ENCODE peak calls at places on chromosomes 13 and 19, in seven cellular contexts. One of them, this sample, is unnamed.

GRCh38 chr13:44243198-44243852 is 130.3 kb upstream of the SERP2 start:
- DNase-seq in fibroblast of lung: peak; percentile 96
- DNase-seq in ovary: no peak
- DNase-seq in fibroblast of the aortic adventitia: peak; percentile 57
- DNase-seq in AG10803: peak; percentile 55
- DNase-seq in fibroblast of mammary gland: peak; percentile 90
- DNase-seq in HFFc6: peak; percentile 3
- DNase-seq in this sample: no peak

GRCh38 chr19:29118384-29118783 is 94.6 kb downstream of the UQCRFS1 start:
- DNase-seq in fibroblast of lung: no peak
- DNase-seq in ovary: no peak
- DNase-seq in fibroblast of the aortic adventitia: no peak
- DNase-seq in AG10803: no peak
- DNase-seq in fibroblast of mammary gland: no peak
- DNase-seq in HFFc6: no peak
- DNase-seq in this sample: no peak

GRCh38 chr13:43377955-43378354 is 354.6 kb downstream of the DNAJC15 start:
- DNase-seq in fibroblast of lung: peak; percentile 90
- DNase-seq in ovary: no peak
- DNase-seq in fibroblast of the aortic adventitia: peak; percentile 93
- DNase-seq in AG10803: no peak
- DNase-seq in fibroblast of mammary gland: peak; percentile 70
- DNase-seq in HFFc6: no peak
- DNase-seq in this sample: no peak

GRCh38 chr19:16040642-16041041 is 35.7 kb upstream of the TPM4 start:
- DNase-seq in fibroblast of lung: no peak
- DNase-seq in ovary: no peak
- DNase-seq in fibroblast of the aortic adventitia: no peak
- DNase-seq in AG10803: peak; percentile 71
- DNase-seq in fibroblast of mammary gland: peak; percentile 36
- DNase-seq in HFFc6: no peak
- DNase-seq in this sample: no peak

GRCh38 chr19:35545855-35546381 is 492 bp downstream of the TMEM147 start:
- DNase-seq in fibroblast of lung: peak; percentile 18
- DNase-seq in ovary: peak; percentile 26
- DNase-seq in fibroblast of the aortic adventitia: no peak
- DNase-seq in AG10803: no peak
- DNase-seq in fibroblast of mammary gland: no peak
- DNase-seq in HFFc6: no peak
- DNase-seq in this sample: no peak

GRCh38 chr19:58037927-58038687 is 4.3 kb downstream of the ZSCAN1 start:
- DNase-seq in fibroblast of lung: no peak
- DNase-seq in ovary: peak; percentile 35
- DNase-seq in fibroblast of the aortic adventitia: no peak
- DNase-seq in AG10803: no peak
- DNase-seq in fibroblast of mammary gland: no peak
- DNase-seq in HFFc6: no peak
- DNase-seq in this sample: no peak

GRCh38 chr13:94595006-94595942 is 678 bp downstream of the TGDS start:
- DNase-seq in fibroblast of lung: peak; percentile 23
- DNase-seq in ovary: peak; percentile 9
- DNase-seq in fibroblast of the aortic adventitia: peak; percentile 28
- DNase-seq in AG10803: peak; percentile 17
- DNase-seq in fibroblast of mammary gland: peak; percentile 26
- DNase-seq in HFFc6: no peak
- DNase-seq in this sample: no peak

GRCh38 chr13:59750860-59751259 is 412.9 kb downstream of the DIAPH3 start:
- DNase-seq in fibroblast of lung: peak; percentile 86
- DNase-seq in ovary: no peak
- DNase-seq in fibroblast of the aortic adventitia: peak; percentile 53
- DNase-seq in AG10803: peak; percentile 89
- DNase-seq in fibroblast of mammary gland: peak; percentile 37
- DNase-seq in HFFc6: peak; percentile 65
- DNase-seq in this sample: peak; percentile 75

GRCh38 chr13:111901301-111901905 is 165.5 kb upstream of the SOX1 start:
- DNase-seq in fibroblast of lung: no peak
- DNase-seq in ovary: no peak
- DNase-seq in fibroblast of the aortic adventitia: no peak
- DNase-seq in AG10803: no peak
- DNase-seq in fibroblast of mammary gland: no peak
- DNase-seq in HFFc6: no peak
- DNase-seq in this sample: no peak

GRCh38 chr13:109105899-109106298 is 476.5 kb downstream of the MYO16 start:
- DNase-seq in fibroblast of lung: no peak
- DNase-seq in ovary: no peak
- DNase-seq in fibroblast of the aortic adventitia: no peak
- DNase-seq in AG10803: no peak
- DNase-seq in fibroblast of mammary gland: peak; percentile 38
- DNase-seq in HFFc6: no peak
- DNase-seq in this sample: no peak

DNA sequence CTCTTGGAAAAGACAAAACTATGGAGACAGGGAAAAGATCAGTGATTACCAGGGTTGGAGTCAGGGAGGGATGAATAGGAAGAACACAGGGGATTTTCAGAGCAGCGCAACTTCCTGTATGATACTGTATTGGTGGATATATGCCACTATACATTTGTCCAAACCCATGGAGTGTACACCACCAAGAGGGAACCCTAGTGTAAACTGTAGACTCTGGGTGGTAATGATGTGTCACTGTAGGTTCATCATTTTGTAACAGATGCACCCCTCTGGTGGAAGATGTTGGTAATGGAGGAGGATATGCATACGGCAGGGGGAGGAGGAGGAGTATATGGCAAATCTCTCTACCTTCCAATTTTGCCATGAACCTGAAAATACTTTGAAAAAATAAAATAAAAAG is 68.1 kb downstream of the UFM1 start:
- DNase-seq in fibroblast of lung: no peak
- DNase-seq in ovary: no peak
- DNase-seq in fibroblast of the aortic adventitia: no peak
- DNase-seq in AG10803: peak; percentile 24
- DNase-seq in fibroblast of mammary gland: peak; percentile 60
- DNase-seq in HFFc6: peak; percentile 45
- DNase-seq in this sample: no peak
- TF ChIP-seq CTCF in fibroblast of lung: peak; percentile 30
- TF ChIP-seq CTCF in ovary: no peak
- TF ChIP-seq CTCF in fibroblast of the aortic adventitia: no peak
- TF ChIP-seq CTCF in AG10803: peak; percentile 57
- TF ChIP-seq CTCF in fibroblast of mammary gland: peak; percentile 62
- TF ChIP-seq CTCF in HFFc6: peak; percentile 74
- TF ChIP-seq CTCF in this sample: peak; percentile 33

GRCh38 chr13:98563071-98563470 is 13.8 kb downstream of the STK24 start:
- DNase-seq in fibroblast of lung: no peak
- DNase-seq in ovary: no peak
- DNase-seq in fibroblast of the aortic adventitia: no peak
- DNase-seq in AG10803: no peak
- DNase-seq in fibroblast of mammary gland: no peak
- DNase-seq in HFFc6: no peak
- DNase-seq in this sample: no peak

GRCh38 chr13:98556417-98556816 is 20.5 kb downstream of the STK24 start:
- DNase-seq in fibroblast of lung: no peak
- DNase-seq in ovary: no peak
- DNase-seq in fibroblast of the aortic adventitia: no peak
- DNase-seq in AG10803: no peak
- DNase-seq in fibroblast of mammary gland: no peak
- DNase-seq in HFFc6: no peak
- DNase-seq in this sample: no peak

GRCh38 chr13:98557934-98558630 is 18.8 kb downstream of the STK24 start:
- DNase-seq in fibroblast of lung: peak; percentile 74
- DNase-seq in ovary: no peak
- DNase-seq in fibroblast of the aortic adventitia: no peak
- DNase-seq in AG10803: no peak
- DNase-seq in fibroblast of mammary gland: peak; percentile 63
- DNase-seq in HFFc6: peak; percentile 58
- DNase-seq in this sample: peak; percentile 94

GRCh38 chr13:98556968-98557591 is 19.8 kb downstream of the STK24 start:
- DNase-seq in fibroblast of lung: peak; percentile 72
- DNase-seq in ovary: no peak
- DNase-seq in fibroblast of the aortic adventitia: no peak
- DNase-seq in AG10803: no peak
- DNase-seq in fibroblast of mammary gland: no peak
- DNase-seq in HFFc6: peak; percentile 85
- DNase-seq in this sample: no peak
- TF ChIP-seq CTCF in fibroblast of lung: no peak
- TF ChIP-seq CTCF in ovary: no peak
- TF ChIP-seq CTCF in fibroblast of the aortic adventitia: no peak
- TF ChIP-seq CTCF in AG10803: no peak
- TF ChIP-seq CTCF in fibroblast of mammary gland: no peak
- TF ChIP-seq CTCF in HFFc6: no peak
- TF ChIP-seq CTCF in this sample: peak; percentile 38

GRCh38 chr13:48975926-48976676 is 389 bp downstream of the FNDC3A start:
- DNase-seq in fibroblast of lung: peak; percentile 78
- DNase-seq in ovary: peak; percentile 82
- DNase-seq in fibroblast of the aortic adventitia: peak; percentile 75
- DNase-seq in AG10803: peak; percentile 76
- DNase-seq in fibroblast of mammary gland: peak; percentile 73
- DNase-seq in HFFc6: peak; percentile 71
- DNase-seq in this sample: peak; percentile 35

GRCh38 chr13:48977973-48978372 is 2.3 kb downstream of the FNDC3A start:
- DNase-seq in fibroblast of lung: peak; percentile 67
- DNase-seq in ovary: no peak
- DNase-seq in fibroblast of the aortic adventitia: peak; percentile 44
- DNase-seq in AG10803: peak; percentile 36
- DNase-seq in fibroblast of mammary gland: peak; percentile 55
- DNase-seq in HFFc6: peak; percentile 42
- DNase-seq in this sample: no peak

GRCh38 chr13:48973845-48974431 is 1.8 kb upstream of the FNDC3A start:
- DNase-seq in fibroblast of lung: no peak
- DNase-seq in ovary: no peak
- DNase-seq in fibroblast of the aortic adventitia: no peak
- DNase-seq in AG10803: no peak
- DNase-seq in fibroblast of mammary gland: no peak
- DNase-seq in HFFc6: no peak
- DNase-seq in this sample: no peak

GRCh38 chr13:48976677-48977625 is 1.2 kb downstream of the FNDC3A start:
- DNase-seq in fibroblast of lung: no peak
- DNase-seq in ovary: no peak
- DNase-seq in fibroblast of the aortic adventitia: peak; percentile 32
- DNase-seq in AG10803: peak; percentile 1
- DNase-seq in fibroblast of mammary gland: peak; percentile 35
- DNase-seq in HFFc6: peak; percentile 15
- DNase-seq in this sample: peak; percentile 33

DNA sequence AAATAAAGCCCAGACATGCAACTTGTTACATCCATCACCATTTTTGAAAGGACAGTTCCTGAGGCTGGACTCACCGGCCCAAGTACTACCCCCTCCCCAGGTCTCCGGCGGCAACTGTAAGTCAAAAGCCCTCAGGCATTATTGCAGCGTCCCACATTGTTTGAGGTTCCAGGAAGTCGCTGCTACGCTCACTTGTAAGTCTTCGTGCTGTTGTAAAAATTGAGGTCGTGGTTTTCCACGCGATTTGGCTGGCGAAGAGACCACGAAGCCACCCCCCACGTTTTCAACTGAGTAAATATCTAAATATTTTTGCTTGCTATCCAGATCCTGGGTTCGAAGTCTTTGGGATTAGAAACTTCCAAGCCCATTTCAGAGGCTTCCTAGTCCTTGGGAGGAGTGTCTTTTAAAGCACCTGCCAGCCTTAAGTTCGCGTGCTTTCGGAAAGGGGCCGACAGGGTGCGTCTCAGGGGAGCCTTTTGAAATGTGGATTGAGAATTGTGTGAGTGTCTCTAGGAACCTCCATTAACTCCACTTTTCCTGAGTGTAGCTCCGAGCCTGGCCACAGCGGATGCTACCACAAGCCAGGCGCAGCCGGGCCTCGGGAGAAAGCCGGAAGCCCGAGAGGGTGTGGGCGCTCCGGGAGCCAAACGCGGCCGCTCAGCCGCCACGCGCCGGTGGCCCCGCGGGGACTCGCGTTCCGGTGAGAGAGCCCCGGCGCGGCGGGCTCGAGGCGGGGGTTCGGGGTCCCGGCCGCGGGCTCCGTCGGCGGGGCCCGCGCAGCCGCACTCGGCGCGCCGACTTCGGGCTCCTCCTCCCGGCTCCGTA is at the start of gene FNDC3A:
- DNase-seq in fibroblast of lung: peak; percentile 71
- DNase-seq in ovary: peak; percentile 71
- DNase-seq in fibroblast of the aortic adventitia: peak; percentile 66
- DNase-seq in AG10803: peak; percentile 63
- DNase-seq in fibroblast of mammary gland: peak; percentile 57
- DNase-seq in HFFc6: peak; percentile 57
- DNase-seq in this sample: peak; percentile 32
- TF ChIP-seq CTCF in fibroblast of lung: no peak
- TF ChIP-seq CTCF in ovary: no peak
- TF ChIP-seq CTCF in fibroblast of the aortic adventitia: peak; percentile 28
- TF ChIP-seq CTCF in AG10803: peak; percentile 29
- TF ChIP-seq CTCF in fibroblast of mammary gland: peak; percentile 11
- TF ChIP-seq CTCF in HFFc6: no peak
- TF ChIP-seq CTCF in this sample: peak; percentile 22

DNA sequence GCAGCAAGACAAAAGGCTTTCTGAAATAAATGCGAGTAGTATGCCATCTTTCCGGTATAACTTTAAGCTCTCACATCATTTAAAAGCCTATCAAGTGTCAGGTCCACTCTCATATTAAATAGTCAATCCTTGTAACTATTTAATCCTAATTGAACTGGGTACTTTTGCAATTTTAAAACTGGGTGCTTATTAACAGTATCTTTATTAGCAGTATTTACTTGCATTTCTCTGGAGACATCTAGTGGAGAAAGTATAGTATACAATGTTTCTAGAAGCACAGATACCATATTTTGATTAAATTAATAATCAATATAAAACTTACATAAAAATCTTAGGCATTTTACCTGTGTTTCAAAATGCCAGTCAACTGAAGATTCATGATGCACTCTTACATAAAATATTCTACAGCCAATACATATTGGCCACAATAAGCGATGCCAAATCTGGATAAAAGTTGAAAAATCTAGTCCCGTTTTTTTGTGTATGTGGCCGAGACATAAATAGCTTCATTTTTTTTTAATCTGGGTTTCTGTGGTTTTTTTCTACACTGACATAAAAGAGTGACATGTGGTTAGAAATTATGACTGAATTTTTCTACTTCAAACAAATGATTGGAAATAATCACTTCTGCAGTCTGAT is 4.3 kb upstream of the POSTN start:
- DNase-seq in fibroblast of lung: peak; percentile 36
- DNase-seq in ovary: no peak
- DNase-seq in fibroblast of the aortic adventitia: peak; percentile 67
- DNase-seq in AG10803: peak; percentile 52
- DNase-seq in fibroblast of mammary gland: peak; percentile 60
- DNase-seq in HFFc6: peak; percentile 10
- DNase-seq in this sample: no peak
- TF ChIP-seq CTCF in fibroblast of lung: no peak
- TF ChIP-seq CTCF in ovary: no peak
- TF ChIP-seq CTCF in fibroblast of the aortic adventitia: peak; percentile 59
- TF ChIP-seq CTCF in AG10803: peak; percentile 81
- TF ChIP-seq CTCF in fibroblast of mammary gland: peak; percentile 61
- TF ChIP-seq CTCF in HFFc6: peak; percentile 89
- TF ChIP-seq CTCF in this sample: peak; percentile 48

GRCh38 chr19:17946965-17947784 is 14.4 kb downstream of the CCDC124 start:
- DNase-seq in fibroblast of lung: no peak
- DNase-seq in ovary: no peak
- DNase-seq in fibroblast of the aortic adventitia: no peak
- DNase-seq in AG10803: no peak
- DNase-seq in fibroblast of mammary gland: no peak
- DNase-seq in HFFc6: no peak
- DNase-seq in this sample: no peak
- TF ChIP-seq CTCF in fibroblast of lung: no peak
- TF ChIP-seq CTCF in ovary: no peak
- TF ChIP-seq CTCF in fibroblast of the aortic adventitia: no peak
- TF ChIP-seq CTCF in AG10803: peak; percentile 3
- TF ChIP-seq CTCF in fibroblast of mammary gland: no peak
- TF ChIP-seq CTCF in HFFc6: no peak
- TF ChIP-seq CTCF in this sample: no peak

This sample was measured in retinal pigment epithelial cell.